ENCODE peak calls at places on chromosomes 4 and X, in six cellular contexts. One of them, this sample, is unnamed.

GRCh38 chr4:2797188-2797544 is 4.3 kb downstream of the SH3BP2 start:
- DNase-seq in lower leg skin: peak
- DNase-seq in cardiac muscle cell: no peak
- DNase-seq in psoas muscle: no peak
- DNase-seq in PC-9: no peak
- DNase-seq in Peyer's patch: peak
- DNase-seq in this sample: no peak

GRCh38 chr4:4555916-4556315 is 14.1 kb upstream of the STX18 start:
- DNase-seq in lower leg skin: no peak
- DNase-seq in cardiac muscle cell: peak
- DNase-seq in psoas muscle: no peak
- DNase-seq in PC-9: peak
- DNase-seq in Peyer's patch: no peak
- DNase-seq in this sample: peak

GRCh38 chr4:2047031-2047660 is 12.0 kb upstream of the NAT8L start:
- DNase-seq in lower leg skin: peak
- DNase-seq in cardiac muscle cell: no peak
- DNase-seq in psoas muscle: no peak
- DNase-seq in PC-9: no peak
- DNase-seq in Peyer's patch: peak
- DNase-seq in this sample: no peak

GRCh38 chrX:47177079-47177478 is 16.6 kb upstream of the UBA1 start:
- DNase-seq in lower leg skin: peak
- DNase-seq in cardiac muscle cell: no peak
- DNase-seq in psoas muscle: no peak
- DNase-seq in PC-9: no peak
- DNase-seq in Peyer's patch: peak
- DNase-seq in this sample: no peak

GRCh38 chr4:152588869-152589268 is 53.0 kb upstream of the FBXW7 start:
- DNase-seq in lower leg skin: no peak
- DNase-seq in cardiac muscle cell: no peak
- DNase-seq in psoas muscle: no peak
- DNase-seq in PC-9: no peak
- DNase-seq in Peyer's patch: no peak
- DNase-seq in this sample: no peak

GRCh38 chrX:34632404-34632803 is 24.7 kb downstream of the TMEM47 start:
- DNase-seq in lower leg skin: no peak
- DNase-seq in cardiac muscle cell: peak
- DNase-seq in psoas muscle: no peak
- DNase-seq in PC-9: no peak
- DNase-seq in Peyer's patch: no peak
- DNase-seq in this sample: no peak

GRCh38 chr4:159766241-159766640 is 663.4 kb downstream of the RAPGEF2 start:
- DNase-seq in lower leg skin: no peak
- DNase-seq in cardiac muscle cell: no peak
- DNase-seq in psoas muscle: no peak
- DNase-seq in PC-9: no peak
- DNase-seq in Peyer's patch: no peak
- DNase-seq in this sample: no peak

GRCh38 chrX:112946227-112946626 is 105.6 kb upstream of the AMOT start:
- DNase-seq in lower leg skin: no peak
- DNase-seq in cardiac muscle cell: no peak
- DNase-seq in psoas muscle: no peak
- DNase-seq in PC-9: no peak
- DNase-seq in Peyer's patch: no peak
- DNase-seq in this sample: no peak

GRCh38 chr4:52172166-52172565 is 121.1 kb downstream of the SPATA18 start:
- DNase-seq in lower leg skin: no peak
- DNase-seq in cardiac muscle cell: peak
- DNase-seq in psoas muscle: no peak
- DNase-seq in PC-9: no peak
- DNase-seq in Peyer's patch: no peak
- DNase-seq in this sample: no peak

GRCh38 chr4:154125340-154125739 is 336.5 kb upstream of the SFRP2 start:
- DNase-seq in lower leg skin: no peak
- DNase-seq in cardiac muscle cell: no peak
- DNase-seq in psoas muscle: no peak
- DNase-seq in PC-9: no peak
- DNase-seq in Peyer's patch: no peak
- DNase-seq in this sample: no peak

GRCh38 chrX:21581479-21581878 is 76.7 kb downstream of the KLHL34 start:
- DNase-seq in lower leg skin: no peak
- DNase-seq in cardiac muscle cell: no peak
- DNase-seq in psoas muscle: no peak
- DNase-seq in PC-9: no peak
- DNase-seq in Peyer's patch: no peak
- DNase-seq in this sample: no peak

GRCh38 chr4:579543-580175 is 3.6 kb upstream of the TMEM271 start:
- DNase-seq in lower leg skin: peak
- DNase-seq in cardiac muscle cell: no peak
- DNase-seq in psoas muscle: no peak
- DNase-seq in PC-9: no peak
- DNase-seq in Peyer's patch: no peak
- DNase-seq in this sample: no peak

GRCh38 chrX:10486373-10486772 is 134.0 kb downstream of the MID1 start:
- DNase-seq in lower leg skin: no peak
- DNase-seq in cardiac muscle cell: peak
- DNase-seq in psoas muscle: peak
- DNase-seq in PC-9: no peak
- DNase-seq in Peyer's patch: no peak
- DNase-seq in this sample: no peak

GRCh38 chrX:16807548-16807947 is 21.3 kb downstream of the TXLNG start:
- DNase-seq in lower leg skin: no peak
- DNase-seq in cardiac muscle cell: peak
- DNase-seq in psoas muscle: no peak
- DNase-seq in PC-9: no peak
- DNase-seq in Peyer's patch: no peak
- DNase-seq in this sample: no peak

GRCh38 chr4:27184508-27185155 is 324.0 kb downstream of the STIM2 start:
- DNase-seq in lower leg skin: no peak
- DNase-seq in cardiac muscle cell: no peak
- DNase-seq in psoas muscle: no peak
- DNase-seq in PC-9: no peak
- DNase-seq in Peyer's patch: no peak
- DNase-seq in this sample: no peak

GRCh38 chr4:127783026-127783769 is 1.1 kb downstream of the HSPA4L start:
- DNase-seq in lower leg skin: peak
- DNase-seq in cardiac muscle cell: peak
- DNase-seq in psoas muscle: peak
- DNase-seq in PC-9: peak
- DNase-seq in Peyer's patch: peak
- DNase-seq in this sample: peak

GRCh38 chr4:107994894-107995293 is 5.2 kb downstream of the HADH start:
- DNase-seq in lower leg skin: no peak
- DNase-seq in cardiac muscle cell: no peak
- DNase-seq in psoas muscle: no peak
- DNase-seq in PC-9: no peak
- DNase-seq in Peyer's patch: no peak
- DNase-seq in this sample: no peak
- H3K4me3 ChIP-seq in lower leg skin: no peak
- H3K4me3 ChIP-seq in cardiac muscle cell: no peak
- H3K4me3 ChIP-seq in psoas muscle: peak
- H3K4me3 ChIP-seq in PC-9: no peak
- H3K4me3 ChIP-seq in Peyer's patch: no peak
- H3K4me3 ChIP-seq in this sample: no peak

GRCh38 chrX:23552289-23552688 is 115.0 kb upstream of the PRDX4 start:
- DNase-seq in lower leg skin: no peak
- DNase-seq in cardiac muscle cell: peak
- DNase-seq in psoas muscle: no peak
- DNase-seq in PC-9: no peak
- DNase-seq in Peyer's patch: no peak
- DNase-seq in this sample: no peak

GRCh38 chrX:23559975-23560374 is 107.3 kb upstream of the PRDX4 start:
- DNase-seq in lower leg skin: no peak
- DNase-seq in cardiac muscle cell: no peak
- DNase-seq in psoas muscle: no peak
- DNase-seq in PC-9: no peak
- DNase-seq in Peyer's patch: no peak
- DNase-seq in this sample: no peak

GRCh38 chrX:23557070-23557469 is 110.2 kb upstream of the PRDX4 start:
- DNase-seq in lower leg skin: no peak
- DNase-seq in cardiac muscle cell: peak
- DNase-seq in psoas muscle: no peak
- DNase-seq in PC-9: no peak
- DNase-seq in Peyer's patch: no peak
- DNase-seq in this sample: no peak

DNA sequence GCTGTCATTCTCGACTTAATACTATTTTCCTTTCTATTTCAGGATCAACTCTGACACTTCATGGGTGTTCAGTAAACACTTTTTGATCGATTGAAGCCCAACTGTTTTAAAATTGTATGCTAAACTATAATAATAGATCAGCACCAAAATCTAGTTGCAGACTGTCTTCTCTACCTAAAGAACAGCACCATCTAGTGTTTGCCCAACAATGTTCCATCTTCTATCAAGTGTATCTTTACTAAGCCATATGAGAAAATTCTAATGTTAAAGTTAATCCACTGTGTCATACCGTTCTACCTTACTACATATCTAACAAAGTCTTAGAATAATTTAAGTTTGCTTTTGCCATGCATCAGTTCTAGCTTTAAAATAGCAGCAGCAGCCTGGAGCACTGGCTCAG is 113.0 kb upstream of the PRDX4 start:
- DNase-seq in lower leg skin: no peak
- DNase-seq in cardiac muscle cell: peak
- DNase-seq in psoas muscle: no peak
- DNase-seq in PC-9: no peak
- DNase-seq in Peyer's patch: no peak
- DNase-seq in this sample: peak
- TF ChIP-seq CTCF in lower leg skin: no peak
- TF ChIP-seq CTCF in cardiac muscle cell: peak
- TF ChIP-seq CTCF in psoas muscle: peak
- TF ChIP-seq CTCF in PC-9: peak
- TF ChIP-seq CTCF in Peyer's patch: peak
- TF ChIP-seq CTCF in this sample: peak

DNA sequence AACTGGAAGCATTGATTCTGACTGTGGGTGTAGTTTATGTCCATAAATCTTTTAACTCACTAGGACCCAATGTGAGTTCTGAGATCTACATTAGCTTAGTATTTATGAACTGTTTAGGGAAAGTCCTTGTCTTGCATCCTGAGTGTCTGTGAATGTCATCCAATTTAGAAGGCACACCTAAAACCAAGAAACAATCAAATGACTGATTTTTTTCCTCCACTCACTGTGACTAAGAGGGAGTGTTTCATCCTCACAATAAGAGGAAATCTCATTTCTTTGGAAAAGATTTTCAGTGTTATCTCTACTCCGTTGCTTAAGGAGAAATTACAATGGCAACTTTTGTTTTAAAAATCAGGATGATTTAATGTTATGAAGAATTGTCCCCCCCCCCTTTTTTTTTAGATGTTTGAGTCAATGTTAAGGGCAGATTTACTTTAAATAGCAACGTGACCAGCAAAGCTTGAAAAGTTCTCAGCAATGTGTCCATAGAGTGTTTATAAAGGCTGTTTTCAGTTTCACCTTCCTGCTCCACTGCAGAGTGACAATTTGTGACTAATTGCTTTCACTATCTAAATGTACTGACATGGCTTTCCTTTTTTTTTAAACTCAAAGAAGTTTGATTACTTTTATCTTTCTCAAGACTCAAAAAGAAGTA is 173.0 kb downstream of the SPCS3 start:
- DNase-seq in lower leg skin: no peak
- DNase-seq in cardiac muscle cell: peak
- DNase-seq in psoas muscle: no peak
- DNase-seq in PC-9: no peak
- DNase-seq in Peyer's patch: no peak
- DNase-seq in this sample: no peak
- H3K4me3 ChIP-seq in lower leg skin: no peak
- H3K4me3 ChIP-seq in cardiac muscle cell: no peak
- H3K4me3 ChIP-seq in psoas muscle: no peak
- H3K4me3 ChIP-seq in PC-9: no peak
- H3K4me3 ChIP-seq in Peyer's patch: no peak
- H3K4me3 ChIP-seq in this sample: no peak

DNA sequence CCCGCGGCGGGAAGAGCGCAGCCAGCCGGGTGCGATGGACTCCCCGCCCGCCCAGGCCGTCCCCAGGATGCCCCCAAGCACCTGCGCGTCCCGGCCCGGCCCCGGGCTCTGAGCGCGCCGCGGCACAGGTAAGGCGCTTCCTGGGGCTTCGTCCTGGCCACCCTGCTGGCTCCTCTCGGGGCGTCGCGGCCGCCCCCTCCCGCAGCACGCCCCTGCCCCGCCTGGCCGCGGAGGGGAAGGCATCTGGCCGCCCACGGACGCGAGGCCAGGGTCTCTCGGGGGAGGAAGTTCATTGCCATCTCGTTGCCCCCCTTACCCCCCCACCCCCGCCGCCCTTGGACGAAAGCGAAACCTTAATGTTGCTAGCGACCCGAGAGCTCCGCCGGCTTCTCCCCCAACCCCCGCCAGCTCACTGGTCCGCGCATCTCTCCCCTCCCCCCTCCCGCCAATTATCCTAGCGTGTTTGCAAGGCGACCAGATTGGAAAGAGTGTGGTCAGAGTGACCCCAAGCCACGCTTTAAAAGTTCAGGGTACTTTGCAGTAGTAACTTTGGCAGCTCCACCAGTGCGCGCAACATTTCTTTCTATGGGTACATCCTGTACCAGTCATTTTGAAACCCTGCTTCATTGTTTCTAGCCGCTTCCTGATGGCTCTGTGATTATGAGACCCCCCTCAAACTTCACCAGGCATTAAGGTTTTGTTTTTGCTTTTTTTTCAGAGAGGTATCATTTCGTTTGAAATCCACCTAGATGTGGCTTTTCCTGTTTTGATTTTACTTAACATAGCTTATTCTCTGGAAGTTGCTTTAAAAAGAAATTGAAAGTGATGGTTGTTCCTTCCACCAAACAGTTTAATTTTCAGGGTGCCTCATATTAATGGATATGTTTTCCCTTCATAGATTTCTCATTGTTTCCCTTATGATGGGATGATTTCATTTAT is 606 bp downstream of the TBC1D1 start:
- DNase-seq in lower leg skin: no peak
- DNase-seq in cardiac muscle cell: peak
- DNase-seq in psoas muscle: no peak
- DNase-seq in PC-9: peak
- DNase-seq in Peyer's patch: peak
- DNase-seq in this sample: no peak
- TF ChIP-seq CTCF in lower leg skin: no peak
- TF ChIP-seq CTCF in cardiac muscle cell: no peak
- TF ChIP-seq CTCF in psoas muscle: no peak
- TF ChIP-seq CTCF in PC-9: no peak
- TF ChIP-seq CTCF in Peyer's patch: no peak
- TF ChIP-seq CTCF in this sample: no peak

GRCh38 chr4:140110542-140110941 is 43.4 kb downstream of the MAML3 start:
- DNase-seq in lower leg skin: no peak
- DNase-seq in cardiac muscle cell: no peak
- DNase-seq in psoas muscle: no peak
- DNase-seq in PC-9: no peak
- DNase-seq in Peyer's patch: no peak
- DNase-seq in this sample: no peak
- H3K4me3 ChIP-seq in lower leg skin: no peak
- H3K4me3 ChIP-seq in cardiac muscle cell: no peak
- H3K4me3 ChIP-seq in psoas muscle: no peak
- H3K4me3 ChIP-seq in PC-9: no peak
- H3K4me3 ChIP-seq in Peyer's patch: no peak
- H3K4me3 ChIP-seq in this sample: no peak

GRCh38 chrX:149504226-149504914 is 736 bp downstream of the IDS start:
- DNase-seq in lower leg skin: peak
- DNase-seq in cardiac muscle cell: no peak
- DNase-seq in psoas muscle: no peak
- DNase-seq in PC-9: peak
- DNase-seq in Peyer's patch: peak
- DNase-seq in this sample: no peak
- TF ChIP-seq CTCF in lower leg skin: no peak
- TF ChIP-seq CTCF in cardiac muscle cell: peak
- TF ChIP-seq CTCF in psoas muscle: no peak
- TF ChIP-seq CTCF in PC-9: peak
- TF ChIP-seq CTCF in Peyer's patch: peak
- TF ChIP-seq CTCF in this sample: peak

This sample was measured in HFF-Myc.